ENCODE peak calls at places on chromosomes 3 and 15, in four cellular contexts. Y is NT2/D1, T is Caco-2, V is endodermal cell. Z is an unnamed sample.

GRCh38 chr3:133428552-133428951 is 28.7 kb downstream of the BFSP2 start:
- DNase-seq in Y (no peak), T (peak; percentile 52), V (no peak), Z (no peak)

GRCh38 chr15:38028869-38029268 is 94.4 kb downstream of the TMCO5A start:
- DNase-seq in Y (no peak), T (no peak), V (no peak), Z (no peak)

GRCh38 chr3:120457827-120458226 is 7.0 kb upstream of the FSTL1 start:
- DNase-seq in Y (no peak), T (no peak), V (no peak), Z (no peak)

GRCh38 chr3:100665230-100665629 is 44.1 kb upstream of the TFG start:
- DNase-seq in Y (no peak), T (no peak), V (no peak), Z (no peak)

GRCh38 chr15:77631790-77632551 is 741 bp downstream of the LINGO1 start:
- DNase-seq in Y (no peak), T (peak; percentile 34), V (peak; percentile 88), Z (no peak)

GRCh38 chr3:136659253-136659652 is 92.9 kb downstream of the STAG1 start:
- DNase-seq in Y (no peak), T (no peak), V (peak; percentile 50), Z (no peak)

GRCh38 chr15:39640665-39641064 is 59.8 kb downstream of the THBS1 start:
- DNase-seq in Y (no peak), T (no peak), V (no peak), Z (no peak)

GRCh38 chr3:143644370-143645089 is 203.7 kb downstream of the SLC9A9 start:
- DNase-seq in Y (peak; percentile 79), T (peak; percentile 51), V (peak; percentile 87), Z (peak; percentile 45)

GRCh38 chr3:193780810-193781472 is 187.9 kb downstream of the OPA1 start:
- DNase-seq in Y (peak; percentile 74), T (peak; percentile 80), V (peak; percentile 93), Z (no peak)

GRCh38 chr3:149162007-149162406 is 32.6 kb downstream of the HPS3 start:
- DNase-seq in Y (no peak), T (no peak), V (no peak), Z (no peak)
- H3K36me3 ChIP-seq in Y (peaks cover 85% of the 10 kb centered on the region), T (no peaks in the 10 kb centered on the region), V (peaks cover 50% of the 10 kb centered on the region), Z (peaks cover 17% of the 10 kb centered on the region)

GRCh38 chr15:32642667-32643425 is 1.3 kb downstream of the SCG5 start:
- DNase-seq in Y (no peak), T (no peak), V (peak; percentile 39), Z (no peak)
- H3K36me3 ChIP-seq in Y (peaks cover 13% of the 10 kb centered on the region), T (no peaks in the 10 kb centered on the region), V (peaks cover 24% of the 10 kb centered on the region), Z (no peaks in the 10 kb centered on the region)

GRCh38 chr15:80182611-80183210 is 29.9 kb downstream of the FAH start:
- DNase-seq in Y (no peak), T (no peak), V (no peak), Z (no peak)
- H3K36me3 ChIP-seq in Y (peaks cover 51% of the 10 kb centered on the region), T (no peaks in the 10 kb centered on the region), V (peaks cover 7% of the 10 kb centered on the region), Z (peaks cover 2% of the 10 kb centered on the region)

GRCh38 chr15:34182942-34183341 is 27.0 kb downstream of the KATNBL1 start:
- DNase-seq in Y (no peak), T (peak; percentile 29), V (peak; percentile 65), Z (no peak)
- H3K36me3 ChIP-seq in Y (peaks cover 12% of the 10 kb centered on the region), T (no peaks in the 10 kb centered on the region), V (peaks cover 12% of the 10 kb centered on the region), Z (peaks cover 3% of the 10 kb centered on the region)

GRCh38 chr3:50321146-50321843 is 1.2 kb downstream of the HYAL2 start:
- DNase-seq in Y (peak; percentile 87), T (peak; percentile 94), V (peak; percentile 97), Z (no peak)
- H3K36me3 ChIP-seq in Y (peaks cover 73% of the 10 kb centered on the region), T (peaks cover 4% of the 10 kb centered on the region), V (peaks cover 57% of the 10 kb centered on the region), Z (peaks cover 29% of the 10 kb centered on the region)

DNA sequence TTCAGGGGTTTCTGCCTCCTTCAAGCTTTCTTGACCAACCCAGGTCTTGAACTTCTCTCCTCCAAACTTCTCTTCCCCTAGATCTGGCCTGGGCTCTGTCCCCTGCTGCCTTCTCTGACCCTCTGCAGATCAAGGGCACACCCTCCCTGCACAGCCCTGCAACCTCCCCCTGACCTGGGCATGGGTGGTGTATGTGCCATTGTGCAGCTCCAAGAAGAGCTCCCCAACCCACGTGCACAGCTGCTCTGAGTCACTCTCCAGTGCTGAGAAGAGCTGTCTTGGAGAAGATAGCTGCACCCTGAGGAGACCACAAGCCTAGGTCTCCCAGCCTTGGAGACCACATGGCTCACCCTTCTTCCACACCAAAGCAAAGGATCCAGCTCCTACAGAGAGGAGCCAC is 8.0 kb downstream of the MAN2C1 start:
- DNase-seq in Y (no peak), T (no peak), V (no peak), Z (no peak)
- H3K36me3 ChIP-seq in Y (peaks cover 91% of the 10 kb centered on the region), T (no peaks in the 10 kb centered on the region), V (peaks cover 29% of the 10 kb centered on the region), Z (peaks cover 34% of the 10 kb centered on the region)

GRCh38 chr3:135176881-135177280 is 381.8 kb downstream of the EPHB1 start:
- DNase-seq in Y (no peak), T (no peak), V (no peak), Z (no peak)

GRCh38 chr3:135178566-135178965 is 383.5 kb downstream of the EPHB1 start:
- DNase-seq in Y (no peak), T (no peak), V (no peak), Z (no peak)
- H3K36me3 ChIP-seq in Y (no peaks in the 10 kb centered on the region), T (no peaks in the 10 kb centered on the region), V (no peaks in the 10 kb centered on the region), Z (no peaks in the 10 kb centered on the region)